ENCODE peak calls at places on chromosomes 13 and 19, in ten cellular contexts. W, E, M, Q, U, G, B, O, L and A are unnamed samples.

GRCh38 chr19:7109678-7110289 is 40.3 kb downstream of the ZNF557 start:
- DNase-seq in W (no peak), E (no peak), M (no peak), Q (no peak), U (no peak), G (no peak), B (no peak), O (no peak), L (peak), A (no peak)

GRCh38 chr13:30105381-30105780 is 202.0 kb downstream of the KATNAL1 start:
- DNase-seq in W (no peak), E (no peak), M (no peak), Q (no peak), U (no peak), G (no peak), B (no peak), O (no peak), L (no peak), A (peak)

GRCh38 chr13:49185264-49185663 is 34.9 kb upstream of the MLNR start:
- DNase-seq in W (no peak), E (no peak), M (no peak), Q (no peak), U (no peak), G (no peak), B (no peak), O (no peak), L (no peak), A (no peak)

GRCh38 chr13:94050039-94050438 is 429.4 kb downstream of the DCT start:
- DNase-seq in W (no peak), E (no peak), M (no peak), Q (no peak), U (no peak), G (no peak), B (no peak), O (no peak), L (no peak), A (no peak)

GRCh38 chr13:90414691-90415596 is 932.5 kb upstream of the MIR17HG start:
- DNase-seq in W (no peak), E (peak), M (peak), Q (peak), U (no peak), G (no peak), B (peak), O (no peak), L (no peak), A (no peak)

GRCh38 chr13:44259045-44260042 is 114.3 kb upstream of the SERP2 start:
- DNase-seq in W (peak), E (no peak), M (no peak), Q (no peak), U (no peak), G (peak), B (no peak), O (no peak), L (no peak), A (peak)

GRCh38 chr19:53333071-53333465 is 481 bp upstream of the ZNF845 start:
- DNase-seq in W (peak), E (no peak), M (no peak), Q (peak), U (peak), G (no peak), B (peak), O (no peak), L (peak), A (peak)

GRCh38 chr13:23993439-23993980 is 96.2 kb upstream of the C1QTNF9B start:
- DNase-seq in W (no peak), E (no peak), M (no peak), Q (no peak), U (no peak), G (no peak), B (no peak), O (no peak), L (no peak), A (no peak)

GRCh38 chr13:70391678-70392077 is 283.4 kb upstream of the KLHL1 start:
- DNase-seq in W (no peak), E (no peak), M (no peak), Q (no peak), U (no peak), G (no peak), B (no peak), O (no peak), L (no peak), A (no peak)

GRCh38 chr19:42038675-42039074 is 31.3 kb downstream of the GRIK5 start:
- DNase-seq in W (no peak), E (no peak), M (no peak), Q (no peak), U (no peak), G (no peak), B (no peak), O (no peak), L (peak), A (no peak)

GRCh38 chr13:96984061-96984508 is 10.2 kb downstream of the OXGR1 start:
- DNase-seq in W (peak), E (no peak), M (no peak), Q (no peak), U (peak), G (no peak), B (no peak), O (peak), L (no peak), A (peak)

GRCh38 chr19:39413903-39414608 is 1.6 kb downstream of the PLEKHG2 start:
- DNase-seq in W (no peak), E (no peak), M (no peak), Q (no peak), U (peak), G (no peak), B (no peak), O (no peak), L (peak), A (no peak)

GRCh38 chr19:33902802-33903488 is 106.3 kb downstream of the KCTD15 start:
- DNase-seq in W (no peak), E (no peak), M (no peak), Q (no peak), U (no peak), G (no peak), B (no peak), O (no peak), L (no peak), A (no peak)

GRCh38 chr19:45958763-45959516 is 14.7 kb downstream of the NOVA2 start:
- DNase-seq in W (no peak), E (no peak), M (no peak), Q (no peak), U (no peak), G (no peak), B (no peak), O (no peak), L (no peak), A (no peak)